ENCODE peak calls at places on chromosomes 6 and 20, in four cellular contexts. E, F, B and L are unnamed samples.

GRCh38 chr6:13711726-13712484 is at the start of gene RANBP9:
- DNase-seq in E (peak), F (peak), B (peak), L (peak)

GRCh38 chr6:18342223-18342622 is 44.9 kb upstream of the RNF144B start:
- DNase-seq in E (no peak), F (no peak), B (no peak), L (no peak)

GRCh38 chr6:24699521-24700359 is 19.2 kb downstream of the C6orf62 start:
- DNase-seq in E (no peak), F (no peak), B (no peak), L (no peak)

GRCh38 chr20:4568560-4568959 is 153.1 kb upstream of the PRND start:
- DNase-seq in E (no peak), F (no peak), B (no peak), L (no peak)

GRCh38 chr6:161941565-161941964 is 667.7 kb upstream of the AGPAT4 start:
- DNase-seq in E (no peak), F (no peak), B (no peak), L (no peak)

GRCh38 chr6:786946-787763 is 94.2 kb upstream of the EXOC2 start:
- DNase-seq in E (no peak), F (no peak), B (no peak), L (no peak)

GRCh38 chr6:112929661-112930060 is 582.5 kb downstream of the RFPL4B start:
- DNase-seq in E (no peak), F (no peak), B (no peak), L (no peak)

GRCh38 chr6:23031986-23032385 is 462.6 kb downstream of the HDGFL1 start:
- DNase-seq in E (no peak), F (peak), B (no peak), L (no peak)

GRCh38 chr6:37491161-37491829 is 8.4 kb downstream of the CCDC167 start:
- DNase-seq in E (no peak), F (no peak), B (no peak), L (no peak)

GRCh38 chr6:9161731-9162130 is 726.4 kb upstream of the SLC35B3 start:
- DNase-seq in E (no peak), F (no peak), B (no peak), L (no peak)

GRCh38 chr6:110550353-110550752 is 73.9 kb upstream of the SLC22A16 start:
- DNase-seq in E (no peak), F (no peak), B (no peak), L (no peak)

GRCh38 chr6:135953800-135954199 is 102.3 kb downstream of the PDE7B start:
- DNase-seq in E (no peak), F (no peak), B (no peak), L (no peak)

GRCh38 chr6:159852877-159853276 is 37.9 kb upstream of the MAS1 start:
- DNase-seq in E (no peak), F (no peak), B (peak), L (no peak)

GRCh38 chr6:114040871-114041270 is 69.9 kb upstream of the HDAC2 start:
- DNase-seq in E (no peak), F (no peak), B (no peak), L (no peak)

GRCh38 chr20:7758436-7758835 is 181.8 kb downstream of the HAO1 start:
- DNase-seq in E (no peak), F (no peak), B (no peak), L (no peak)